ENCODE peak calls at places on chromosomes 6 and 20, in eight cellular contexts. One of them, this sample, is unnamed.

GRCh38 chr6:215335-216034 is 76.8 kb upstream of the DUSP22 start:
- DNase-seq in ovary: no peak
- DNase-seq in BJ: no peak
- DNase-seq in lung: peak
- DNase-seq in uterus: no peak
- DNase-seq in brain microvascular endothelial cell: no peak
- DNase-seq in cardiac muscle cell: no peak
- DNase-seq in fibroblast of pulmonary artery: no peak
- DNase-seq in this sample: peak

GRCh38 chr6:89553446-89553845 is 85.1 kb downstream of the LYRM2 start:
- DNase-seq in ovary: no peak
- DNase-seq in BJ: no peak
- DNase-seq in lung: no peak
- DNase-seq in uterus: no peak
- DNase-seq in brain microvascular endothelial cell: no peak
- DNase-seq in cardiac muscle cell: no peak
- DNase-seq in fibroblast of pulmonary artery: no peak
- DNase-seq in this sample: no peak

GRCh38 chr20:50308513-50309279 is 118.1 kb downstream of the CEBPB start:
- DNase-seq in ovary: peak
- DNase-seq in BJ: peak
- DNase-seq in lung: peak
- DNase-seq in uterus: peak
- DNase-seq in brain microvascular endothelial cell: peak
- DNase-seq in cardiac muscle cell: peak
- DNase-seq in fibroblast of pulmonary artery: peak
- DNase-seq in this sample: peak

GRCh38 chr6:149095842-149096241 is 221.7 kb upstream of the TAB2 start:
- DNase-seq in ovary: no peak
- DNase-seq in BJ: no peak
- DNase-seq in lung: no peak
- DNase-seq in uterus: no peak
- DNase-seq in brain microvascular endothelial cell: no peak
- DNase-seq in cardiac muscle cell: no peak
- DNase-seq in fibroblast of pulmonary artery: no peak
- DNase-seq in this sample: no peak

GRCh38 chr6:138440758-138441362 is 36.8 kb downstream of the HEBP2 start:
- DNase-seq in ovary: no peak
- DNase-seq in BJ: no peak
- DNase-seq in lung: no peak
- DNase-seq in uterus: no peak
- DNase-seq in brain microvascular endothelial cell: no peak
- DNase-seq in cardiac muscle cell: no peak
- DNase-seq in fibroblast of pulmonary artery: no peak
- DNase-seq in this sample: no peak

GRCh38 chr6:4703367-4703766 is 72.8 kb upstream of the CDYL start:
- DNase-seq in ovary: no peak
- DNase-seq in BJ: no peak
- DNase-seq in lung: no peak
- DNase-seq in uterus: no peak
- DNase-seq in brain microvascular endothelial cell: no peak
- DNase-seq in cardiac muscle cell: no peak
- DNase-seq in fibroblast of pulmonary artery: no peak
- DNase-seq in this sample: no peak

GRCh38 chr20:3080939-3081388 is 3.6 kb downstream of the AVP start:
- DNase-seq in ovary: peak
- DNase-seq in BJ: no peak
- DNase-seq in lung: no peak
- DNase-seq in uterus: no peak
- DNase-seq in brain microvascular endothelial cell: no peak
- DNase-seq in cardiac muscle cell: no peak
- DNase-seq in fibroblast of pulmonary artery: peak
- DNase-seq in this sample: no peak

GRCh38 chr6:8180327-8181161 is 78.2 kb upstream of the EEF1E1 start:
- DNase-seq in ovary: no peak
- DNase-seq in BJ: peak
- DNase-seq in lung: no peak
- DNase-seq in uterus: no peak
- DNase-seq in brain microvascular endothelial cell: peak
- DNase-seq in cardiac muscle cell: peak
- DNase-seq in fibroblast of pulmonary artery: peak
- DNase-seq in this sample: peak

GRCh38 chr6:73696990-73697651 is 1.1 kb downstream of the CD109 start:
- DNase-seq in ovary: no peak
- DNase-seq in BJ: no peak
- DNase-seq in lung: no peak
- DNase-seq in uterus: no peak
- DNase-seq in brain microvascular endothelial cell: no peak
- DNase-seq in cardiac muscle cell: no peak
- DNase-seq in fibroblast of pulmonary artery: no peak
- DNase-seq in this sample: peak

GRCh38 chr20:49597825-49598395 is 30.0 kb upstream of the PTGIS start:
- DNase-seq in ovary: no peak
- DNase-seq in BJ: no peak
- DNase-seq in lung: no peak
- DNase-seq in uterus: no peak
- DNase-seq in brain microvascular endothelial cell: no peak
- DNase-seq in cardiac muscle cell: no peak
- DNase-seq in fibroblast of pulmonary artery: no peak
- DNase-seq in this sample: no peak

DNA sequence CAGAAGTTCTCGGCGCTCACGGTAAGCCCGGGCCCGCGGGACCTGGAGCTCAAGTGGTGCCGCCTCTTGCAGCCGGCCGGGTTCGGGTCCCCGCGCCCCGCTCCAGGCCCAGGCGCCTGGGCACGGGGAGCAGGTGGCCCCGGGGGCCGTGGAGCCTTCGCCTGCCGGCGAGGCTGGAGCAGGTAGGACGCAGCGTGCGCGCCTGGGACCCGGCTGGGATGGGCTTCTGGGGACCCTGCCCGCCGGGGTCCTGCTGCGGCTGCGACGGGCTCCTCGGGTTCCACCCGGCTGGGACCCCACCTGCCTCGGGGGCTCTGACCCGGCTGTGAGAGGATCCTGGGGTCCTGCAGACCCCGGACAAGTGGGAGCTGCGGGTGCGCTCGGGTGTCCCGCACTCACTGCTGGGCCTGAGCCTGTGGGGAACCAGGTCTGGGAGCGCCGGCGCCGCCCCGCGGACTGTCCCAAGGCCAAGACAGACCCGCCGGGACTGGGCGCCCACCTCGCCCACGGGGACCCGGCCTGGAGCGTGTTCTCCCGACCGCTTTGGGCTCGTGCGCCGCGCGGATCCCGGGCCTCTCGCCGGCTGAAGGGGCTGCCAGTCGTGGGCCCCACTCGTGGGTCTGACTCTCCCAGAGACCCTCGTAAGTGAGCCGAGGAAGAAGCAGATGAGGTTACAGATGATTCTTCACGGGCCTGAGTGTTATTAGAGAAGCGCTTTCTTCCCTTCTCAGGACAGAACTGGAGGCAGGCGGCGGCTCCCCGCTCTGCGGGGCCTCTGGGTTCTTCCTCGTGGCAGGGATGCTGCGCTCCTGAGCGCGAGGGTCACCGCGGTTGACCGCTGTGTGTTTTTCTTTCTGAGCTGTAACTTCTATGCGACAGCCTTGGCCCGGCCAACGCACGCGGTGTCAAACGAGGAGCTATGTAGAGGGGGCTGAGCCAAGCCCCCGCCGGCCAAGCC is 729 bp downstream of the SMOC2 start:
- DNase-seq in ovary: peak
- DNase-seq in BJ: no peak
- DNase-seq in lung: no peak
- DNase-seq in uterus: peak
- DNase-seq in brain microvascular endothelial cell: no peak
- DNase-seq in cardiac muscle cell: peak
- DNase-seq in fibroblast of pulmonary artery: no peak
- DNase-seq in this sample: no peak
- H3K4me3 ChIP-seq in ovary: peak
- H3K4me3 ChIP-seq in BJ: no peak
- H3K4me3 ChIP-seq in lung: peak
- H3K4me3 ChIP-seq in uterus: peak
- H3K4me3 ChIP-seq in brain microvascular endothelial cell: no peak
- H3K4me3 ChIP-seq in cardiac muscle cell: peak
- H3K4me3 ChIP-seq in fibroblast of pulmonary artery: no peak
- H3K4me3 ChIP-seq in this sample: no peak

GRCh38 chr6:12481292-12481691 is 191.1 kb downstream of the EDN1 start:
- DNase-seq in ovary: no peak
- DNase-seq in BJ: no peak
- DNase-seq in lung: no peak
- DNase-seq in uterus: no peak
- DNase-seq in brain microvascular endothelial cell: no peak
- DNase-seq in cardiac muscle cell: no peak
- DNase-seq in fibroblast of pulmonary artery: no peak
- DNase-seq in this sample: no peak

GRCh38 chr6:12484519-12484918 is 194.4 kb downstream of the EDN1 start:
- DNase-seq in ovary: no peak
- DNase-seq in BJ: no peak
- DNase-seq in lung: no peak
- DNase-seq in uterus: no peak
- DNase-seq in brain microvascular endothelial cell: no peak
- DNase-seq in cardiac muscle cell: no peak
- DNase-seq in fibroblast of pulmonary artery: no peak
- DNase-seq in this sample: no peak

GRCh38 chr6:12480379-12480778 is 190.2 kb downstream of the EDN1 start:
- DNase-seq in ovary: no peak
- DNase-seq in BJ: no peak
- DNase-seq in lung: no peak
- DNase-seq in uterus: no peak
- DNase-seq in brain microvascular endothelial cell: no peak
- DNase-seq in cardiac muscle cell: no peak
- DNase-seq in fibroblast of pulmonary artery: no peak
- DNase-seq in this sample: no peak

GRCh38 chr6:12483712-12484111 is 193.6 kb downstream of the EDN1 start:
- DNase-seq in ovary: no peak
- DNase-seq in BJ: peak
- DNase-seq in lung: no peak
- DNase-seq in uterus: no peak
- DNase-seq in brain microvascular endothelial cell: peak
- DNase-seq in cardiac muscle cell: no peak
- DNase-seq in fibroblast of pulmonary artery: peak
- DNase-seq in this sample: peak

DNA sequence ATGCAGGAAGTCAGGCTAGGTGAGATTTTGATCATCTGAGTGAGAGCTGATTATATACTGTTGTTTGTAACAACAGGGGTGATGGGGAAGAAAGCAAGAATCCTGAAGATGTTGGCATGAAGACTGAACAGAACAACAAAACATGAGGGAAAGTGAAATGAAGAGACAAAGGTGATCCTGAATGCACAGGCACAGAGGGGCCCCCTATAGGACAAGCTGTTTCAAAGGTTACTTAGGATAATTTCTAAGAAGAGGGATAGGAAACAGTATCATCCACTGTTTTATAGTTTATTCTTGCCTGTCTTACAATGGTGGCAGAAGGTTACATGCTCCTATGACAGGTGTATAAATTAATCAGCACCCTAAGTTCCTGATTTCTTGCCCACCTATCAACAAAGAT is 192.2 kb downstream of the EDN1 start:
- DNase-seq in ovary: no peak
- DNase-seq in BJ: no peak
- DNase-seq in lung: no peak
- DNase-seq in uterus: no peak
- DNase-seq in brain microvascular endothelial cell: no peak
- DNase-seq in cardiac muscle cell: no peak
- DNase-seq in fibroblast of pulmonary artery: no peak
- DNase-seq in this sample: no peak
- TF ChIP-seq CTCF in ovary: no peak
- TF ChIP-seq CTCF in BJ: peak
- TF ChIP-seq CTCF in lung: no peak
- TF ChIP-seq CTCF in uterus: no peak
- TF ChIP-seq CTCF in brain microvascular endothelial cell: peak
- TF ChIP-seq CTCF in cardiac muscle cell: peak
- TF ChIP-seq CTCF in fibroblast of pulmonary artery: peak
- TF ChIP-seq CTCF in this sample: no peak

DNA sequence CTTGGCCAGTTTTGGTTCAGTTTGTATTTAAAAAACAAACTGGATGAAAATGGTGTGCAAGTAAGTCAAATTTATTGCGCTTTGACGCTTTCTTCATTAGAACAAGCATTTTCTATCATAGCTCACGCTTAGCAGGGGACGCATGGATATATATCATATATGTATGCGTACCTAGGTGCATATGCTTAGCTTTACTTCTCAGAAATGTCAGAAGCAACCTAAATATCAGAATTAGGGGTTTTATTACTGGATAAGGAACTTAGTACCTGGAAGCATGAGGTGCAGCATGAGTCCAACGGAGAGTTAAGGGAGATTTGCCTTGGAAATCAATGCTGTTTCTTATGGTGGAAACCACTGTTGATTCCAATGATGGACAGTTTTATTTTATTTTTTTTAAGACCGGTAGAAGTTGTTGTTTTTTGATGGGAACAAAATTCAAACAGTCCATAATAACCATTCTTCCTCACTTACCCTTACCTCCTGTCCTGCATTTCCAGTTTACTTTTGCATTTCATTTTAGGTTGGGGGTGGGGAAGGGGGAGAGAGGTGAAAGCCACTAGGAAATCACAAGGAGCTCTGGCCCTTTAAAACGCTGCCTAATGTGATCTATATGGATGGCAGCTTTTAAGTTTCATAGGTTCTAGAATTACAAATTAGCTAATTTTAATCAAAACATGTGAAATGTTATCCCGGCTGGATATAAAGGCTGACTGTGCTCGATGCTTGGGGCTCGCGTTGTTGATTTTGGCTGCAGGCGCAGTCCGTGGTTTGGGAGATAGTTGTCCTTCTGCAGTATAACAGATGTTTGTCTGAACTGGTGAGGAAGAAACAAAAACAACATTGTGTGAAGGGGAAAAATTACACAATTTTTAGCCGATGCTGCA is 2.1 kb downstream of the SOBP start:
- DNase-seq in ovary: peak
- DNase-seq in BJ: peak
- DNase-seq in lung: no peak
- DNase-seq in uterus: peak
- DNase-seq in brain microvascular endothelial cell: peak
- DNase-seq in cardiac muscle cell: no peak
- DNase-seq in fibroblast of pulmonary artery: peak
- DNase-seq in this sample: peak
- H3K4me3 ChIP-seq in ovary: peak
- H3K4me3 ChIP-seq in BJ: no peak
- H3K4me3 ChIP-seq in lung: no peak
- H3K4me3 ChIP-seq in uterus: peak
- H3K4me3 ChIP-seq in brain microvascular endothelial cell: no peak
- H3K4me3 ChIP-seq in cardiac muscle cell: peak
- H3K4me3 ChIP-seq in fibroblast of pulmonary artery: peak
- H3K4me3 ChIP-seq in this sample: peak

DNA sequence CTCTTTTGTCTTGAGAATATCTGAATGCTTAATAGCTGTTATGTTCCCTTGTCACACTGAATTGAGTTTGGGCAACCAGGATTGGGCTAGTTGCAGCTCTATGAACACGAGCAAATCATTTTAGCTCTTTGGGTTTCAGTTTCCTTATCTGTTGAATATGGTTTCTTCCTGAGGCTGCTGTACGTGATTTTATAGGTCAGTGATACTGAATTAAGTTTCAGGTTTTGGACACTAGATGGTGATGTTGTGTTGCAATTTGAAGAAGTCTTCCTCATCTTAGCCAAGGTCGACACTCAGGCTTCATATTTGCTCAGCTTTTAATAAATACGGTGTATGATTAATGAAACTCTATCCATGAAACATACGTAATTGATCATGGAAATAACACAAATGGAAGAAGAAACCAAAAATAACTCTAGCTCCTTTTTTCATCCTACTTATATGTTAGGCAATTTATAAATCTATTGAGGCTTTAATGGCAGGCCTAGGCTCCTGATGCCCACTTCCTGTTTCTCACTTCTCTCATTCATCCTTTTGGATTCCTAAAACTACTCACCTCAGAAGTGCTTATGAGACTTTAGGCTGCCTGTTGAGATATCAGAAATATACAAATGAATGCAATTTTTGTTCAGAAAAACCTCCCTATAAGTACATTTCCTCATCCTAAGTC is 354.1 kb upstream of the MAP3K7 start:
- DNase-seq in ovary: no peak
- DNase-seq in BJ: peak
- DNase-seq in lung: no peak
- DNase-seq in uterus: no peak
- DNase-seq in brain microvascular endothelial cell: peak
- DNase-seq in cardiac muscle cell: peak
- DNase-seq in fibroblast of pulmonary artery: peak
- DNase-seq in this sample: peak
- TF ChIP-seq CTCF in ovary: peak
- TF ChIP-seq CTCF in BJ: peak
- TF ChIP-seq CTCF in lung: peak
- TF ChIP-seq CTCF in uterus: peak
- TF ChIP-seq CTCF in brain microvascular endothelial cell: peak
- TF ChIP-seq CTCF in cardiac muscle cell: peak
- TF ChIP-seq CTCF in fibroblast of pulmonary artery: peak
- TF ChIP-seq CTCF in this sample: peak

This sample was measured in astrocyte of the spinal cord.